ENCODE peak calls at places on chromosomes 7 and 10, in eight cellular contexts. I is GM12878, S is Panc1, V is HCT116, B is prostate gland, Q is endothelial cell of umbilical vein, G is esophagus muscularis mucosa, O is transverse colon. C is an unnamed sample.

GRCh38 chr10:71666607-71667373 is 52.8 kb downstream of the C10orf105 start:
- DNase-seq in S (no peak), Q (no peak), G (no peak), V (no peak), I (peak; percentile 5), B (no peak), O (no peak), C (no peak)

GRCh38 chr10:43682956-43683355 is 34.3 kb upstream of the ZNF32 start:
- DNase-seq in S (no peak), Q (no peak), O (no peak), V (no peak), G (no peak), B (no peak), I (no peak), C (no peak)

GRCh38 chr7:106518986-106519385 is 142.0 kb downstream of the CCDC71L start:
- DNase-seq in Q (no peak), G (peak; percentile 53), V (no peak), O (no peak), S (no peak), B (no peak), I (no peak), C (no peak)

GRCh38 chr7:8197994-8198698 is 63.8 kb downstream of the ICA1 start:
- DNase-seq in V (no peak), B (no peak), I (no peak), Q (no peak), O (no peak), S (no peak), G (no peak), C (no peak)

GRCh38 chr10:52447931-52448353 is 133.9 kb downstream of the DKK1 start:
- DNase-seq in S (no peak), V (no peak), B (no peak), I (no peak), G (no peak), Q (no peak), O (no peak), C (no peak)

GRCh38 chr10:88060762-88061161 is 197.3 kb downstream of the PTEN start:
- DNase-seq in Q (no peak), G (no peak), O (no peak), I (no peak), S (no peak), B (no peak), V (no peak), C (no peak)

GRCh38 chr7:26813426-26813825 is 51.0 kb downstream of the SKAP2 start:
- DNase-seq in B (no peak), I (no peak), V (no peak), G (no peak), S (no peak), O (no peak), Q (no peak), C (no peak)

GRCh38 chr10:79255007-79255507 is 92.2 kb upstream of the PPIF start:
- DNase-seq in O (peak; percentile 51), B (no peak), S (no peak), I (no peak), G (no peak), V (no peak), Q (no peak), C (no peak)

GRCh38 chr7:83824214-83824613 is 175.3 kb upstream of the SEMA3E start:
- DNase-seq in I (no peak), Q (peak; percentile 42), V (no peak), G (no peak), B (no peak), S (peak; percentile 28), O (no peak), C (no peak)

GRCh38 chr7:154372106-154372505 is 319.9 kb downstream of the DPP6 start:
- DNase-seq in B (no peak), G (no peak), S (no peak), O (no peak), I (no peak), V (no peak), Q (no peak), C (no peak)

GRCh38 chr10:5411941-5412276 is 448 bp upstream of the NET1 start:
- DNase-seq in B (no peak), V (no peak), Q (no peak), G (no peak), S (no peak), O (no peak), I (no peak), C (no peak)

GRCh38 chr10:30857803-30858202 is 173.9 kb downstream of the ZNF438 start:
- DNase-seq in S (no peak), Q (peak; percentile 50), V (no peak), O (peak; percentile 28), I (no peak), B (no peak), G (peak; percentile 95), C (peak; percentile 98)

GRCh38 chr7:27576360-27576944 is 86.2 kb downstream of the HIBADH start:
- DNase-seq in B (peak; percentile 47), G (no peak), S (peak; percentile 25), Q (peak; percentile 70), I (no peak), O (no peak), V (peak; percentile 29), C (no peak)

GRCh38 chr10:99534939-99535763 is 2.4 kb downstream of the NKX2-3 start:
- DNase-seq in G (no peak), I (no peak), V (no peak), Q (no peak), O (peak; percentile 32), B (no peak), S (no peak), C (no peak)

GRCh38 chr7:44307301-44307900 is 18.0 kb downstream of the CAMK2B start:
- DNase-seq in I (no peak), O (no peak), V (peak; percentile 43), G (peak; percentile 72), Q (peak; percentile 44), B (no peak), S (peak; percentile 18), C (peak; percentile 82)

GRCh38 chr7:34991938-34992840 is 45.1 kb downstream of the DPY19L1 start:
- DNase-seq in G (no peak), B (no peak), S (no peak), I (peak; percentile 23), Q (peak; percentile 77), O (peak; percentile 51), V (peak; percentile 39), C (no peak)

GRCh38 chr7:83162402-83163256 is at the start of gene PCLO:
- DNase-seq in S (peak; percentile 62), V (peak; percentile 92), B (peak; percentile 87), Q (peak; percentile 54), G (no peak), I (no peak), O (peak; percentile 90), C (peak; percentile 85)

GRCh38 chr7:152865011-152865410 is 105.5 kb downstream of the ACTR3B start:
- DNase-seq in G (no peak), Q (no peak), S (no peak), B (no peak), O (no peak), I (no peak), V (no peak), C (peak; percentile 70)

GRCh38 chr10:129536336-129536735 is 69.3 kb downstream of the MGMT start:
- DNase-seq in I (no peak), O (no peak), G (no peak), B (no peak), Q (no peak), S (no peak), V (no peak), C (no peak)

GRCh38 chr10:112491144-112491543 is 44.1 kb downstream of the VTI1A start:
- DNase-seq in S (no peak), I (no peak), V (peak; percentile 60), G (no peak), O (no peak), B (no peak), Q (no peak), C (no peak)

GRCh38 chr10:113527181-113527580 is 25.7 kb upstream of the HABP2 start:
- DNase-seq in V (no peak), G (no peak), Q (peak; percentile 25), O (no peak), B (no peak), I (no peak), S (no peak), C (no peak)

DNA sequence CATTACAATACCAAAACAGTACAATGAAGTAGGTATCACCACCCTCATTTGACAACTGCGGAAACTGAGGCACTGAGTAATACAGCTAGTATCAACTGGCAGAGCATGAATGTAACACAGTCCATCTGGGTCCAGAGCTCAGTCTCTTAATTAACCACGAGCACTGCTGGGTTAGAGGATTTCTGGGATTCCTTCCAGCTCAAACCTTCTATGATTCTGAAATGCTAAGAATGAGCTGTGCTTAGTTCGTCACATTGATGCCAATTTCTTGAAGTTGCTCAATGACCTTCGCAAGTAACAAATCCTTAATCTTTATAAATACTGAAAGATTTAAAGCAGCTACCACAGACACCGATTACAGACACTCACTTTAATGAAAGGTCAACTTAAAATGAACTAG is 62.5 kb downstream of the SGMS1 start:
- DNase-seq in Q (no peak), V (no peak), O (no peak), S (no peak), G (no peak), B (peak; percentile 42), I (no peak), C (no peak)
- TF ChIP-seq POLR2AphosphoS5 in Q (no peak), V (no peak), O (no peak), S (no peak), G (no peak), B (peak; percentile 43), I (no peak), C (no peak)

GRCh38 chr10:77531441-77532001 is 106.1 kb downstream of the KCNMA1 start:
- DNase-seq in S (peak; percentile 87), G (no peak), V (peak; percentile 60), I (no peak), O (no peak), B (no peak), Q (peak; percentile 58), C (no peak)

GRCh38 chr10:77527839-77528238 is 109.8 kb downstream of the KCNMA1 start:
- DNase-seq in O (no peak), B (no peak), S (no peak), Q (no peak), I (no peak), V (no peak), G (no peak), C (no peak)

GRCh38 chr10:77529050-77529576 is 108.5 kb downstream of the KCNMA1 start:
- DNase-seq in B (no peak), I (no peak), O (no peak), G (no peak), Q (no peak), V (no peak), S (no peak), C (no peak)

GRCh38 chr10:77532068-77532467 is 105.5 kb downstream of the KCNMA1 start:
- DNase-seq in I (no peak), V (no peak), B (no peak), Q (no peak), G (no peak), O (no peak), S (peak; percentile 47), C (no peak)

GRCh38 chr10:77530011-77530410 is 107.6 kb downstream of the KCNMA1 start:
- DNase-seq in B (no peak), G (no peak), O (no peak), Q (no peak), V (no peak), I (no peak), S (no peak), C (no peak)
- H3K27ac ChIP-seq in B (no peak overlapping the region), G (peak overlapping the region; percentile 76), O (no peak overlapping the region), Q (no peak overlapping the region), V (no peak overlapping the region), I (no peak overlapping the region), S (peak overlapping the region; percentile 92), C (no peak overlapping the region)

GRCh38 chr10:97270523-97271154 is 21.8 kb downstream of the ARHGAP19 start:
- DNase-seq in I (no peak), G (no peak), O (no peak), Q (peak; percentile 17), B (no peak), V (no peak), S (no peak), C (no peak)
- H3K9me3 ChIP-seq in I (no peaks in the 10 kb centered on the region), G (no peaks in the 10 kb centered on the region), O (no peaks in the 10 kb centered on the region), Q (no peaks in the 10 kb centered on the region), B (no peaks in the 10 kb centered on the region), V (no peaks in the 10 kb centered on the region), S (peaks cover 11% of the 10 kb centered on the region), C (no peaks in the 10 kb centered on the region)

GRCh38 chr10:93068411-93069244 is 5.1 kb upstream of the CYP26A1 start:
- DNase-seq in S (no peak), G (peak; percentile 86), B (no peak), Q (peak; percentile 73), I (no peak), V (no peak), O (no peak), C (peak; percentile 56)
- TF ChIP-seq POLR2AphosphoS5 in S (no peak), G (no peak), B (no peak), Q (no peak), I (no peak), V (no peak), O (no peak), C (no peak)